ENCODE peak calls at places on chromosome 16, in six cellular contexts. One of them, this sample, is unnamed.

GRCh38 chr16:65666132-65666869 is 544.4 kb upstream of the CDH11 start:
- DNase-seq in breast epithelium: peak; percentile 45
- DNase-seq in heart right ventricle: no peak
- DNase-seq in kidney: no peak
- DNase-seq in ascending aorta: no peak
- DNase-seq in fibroblast of mammary gland: no peak
- DNase-seq in this sample: no peak

GRCh38 chr16:81517630-81518438 is 73.2 kb downstream of the CMIP start:
- DNase-seq in heart right ventricle: no peak
- DNase-seq in fibroblast of mammary gland: peak; percentile 66
- DNase-seq in ascending aorta: no peak
- DNase-seq in breast epithelium: no peak
- DNase-seq in kidney: no peak
- DNase-seq in this sample: no peak

GRCh38 chr16:56776562-56776961 is 46.6 kb downstream of the NUP93 start:
- DNase-seq in ascending aorta: no peak
- DNase-seq in breast epithelium: peak; percentile 26
- DNase-seq in kidney: no peak
- DNase-seq in heart right ventricle: no peak
- DNase-seq in fibroblast of mammary gland: peak; percentile 52
- DNase-seq in this sample: no peak

GRCh38 chr16:12811441-12812198 is 7.9 kb upstream of the CPPED1 start:
- DNase-seq in ascending aorta: no peak
- DNase-seq in heart right ventricle: no peak
- DNase-seq in kidney: no peak
- DNase-seq in fibroblast of mammary gland: no peak
- DNase-seq in breast epithelium: no peak
- DNase-seq in this sample: no peak

GRCh38 chr16:58197314-58198012 is 443 bp downstream of the CSNK2A2 start:
- DNase-seq in heart right ventricle: no peak
- DNase-seq in breast epithelium: no peak
- DNase-seq in kidney: no peak
- DNase-seq in fibroblast of mammary gland: no peak
- DNase-seq in ascending aorta: no peak
- DNase-seq in this sample: no peak

GRCh38 chr16:50699345-50700159 is 6.1 kb downstream of the NOD2 start:
- DNase-seq in heart right ventricle: no peak
- DNase-seq in fibroblast of mammary gland: peak; percentile 71
- DNase-seq in kidney: peak; percentile 74
- DNase-seq in breast epithelium: no peak
- DNase-seq in ascending aorta: no peak
- DNase-seq in this sample: no peak

GRCh38 chr16:72426416-72426815 is 254.5 kb upstream of the PMFBP1 start:
- DNase-seq in fibroblast of mammary gland: no peak
- DNase-seq in ascending aorta: no peak
- DNase-seq in heart right ventricle: no peak
- DNase-seq in kidney: no peak
- DNase-seq in breast epithelium: no peak
- DNase-seq in this sample: no peak

GRCh38 chr16:64362193-64362592 is 759.7 kb downstream of the CDH11 start:
- DNase-seq in ascending aorta: no peak
- DNase-seq in heart right ventricle: no peak
- DNase-seq in kidney: no peak
- DNase-seq in breast epithelium: no peak
- DNase-seq in fibroblast of mammary gland: peak; percentile 67
- DNase-seq in this sample: peak; percentile 76

GRCh38 chr16:11114366-11115164 is 141.4 kb downstream of the SOCS1 start:
- DNase-seq in kidney: no peak
- DNase-seq in ascending aorta: no peak
- DNase-seq in fibroblast of mammary gland: no peak
- DNase-seq in breast epithelium: no peak
- DNase-seq in heart right ventricle: no peak
- DNase-seq in this sample: no peak

GRCh38 chr16:72380283-72380682 is 208.3 kb upstream of the PMFBP1 start:
- DNase-seq in ascending aorta: no peak
- DNase-seq in breast epithelium: no peak
- DNase-seq in fibroblast of mammary gland: no peak
- DNase-seq in heart right ventricle: no peak
- DNase-seq in kidney: no peak
- DNase-seq in this sample: peak; percentile 57

GRCh38 chr16:55179858-55180585 is 144.0 kb upstream of the IRX6 start:
- DNase-seq in breast epithelium: no peak
- DNase-seq in fibroblast of mammary gland: no peak
- DNase-seq in ascending aorta: no peak
- DNase-seq in heart right ventricle: no peak
- DNase-seq in kidney: no peak
- DNase-seq in this sample: no peak

GRCh38 chr16:27313422-27314160 is at the start of gene IL4R:
- DNase-seq in heart right ventricle: peak; percentile 76
- DNase-seq in kidney: peak; percentile 95
- DNase-seq in breast epithelium: peak; percentile 81
- DNase-seq in ascending aorta: peak; percentile 31
- DNase-seq in fibroblast of mammary gland: peak; percentile 83
- DNase-seq in this sample: peak; percentile 80

GRCh38 chr16:88893127-88893968 is 26.9 kb upstream of the PABPN1L start:
- DNase-seq in heart right ventricle: no peak
- DNase-seq in fibroblast of mammary gland: no peak
- DNase-seq in breast epithelium: no peak
- DNase-seq in ascending aorta: no peak
- DNase-seq in kidney: no peak
- DNase-seq in this sample: no peak

GRCh38 chr16:1614226-1615102 is 2.3 kb downstream of the CRAMP1 start:
- DNase-seq in heart right ventricle: peak; percentile 22
- DNase-seq in ascending aorta: no peak
- DNase-seq in kidney: peak; percentile 84
- DNase-seq in fibroblast of mammary gland: no peak
- DNase-seq in breast epithelium: no peak
- DNase-seq in this sample: no peak

GRCh38 chr16:1613240-1613639 is 1.1 kb downstream of the CRAMP1 start:
- DNase-seq in ascending aorta: no peak
- DNase-seq in breast epithelium: no peak
- DNase-seq in fibroblast of mammary gland: no peak
- DNase-seq in heart right ventricle: no peak
- DNase-seq in kidney: no peak
- DNase-seq in this sample: no peak

GRCh38 chr16:1613728-1614225 is 1.6 kb downstream of the CRAMP1 start:
- DNase-seq in kidney: peak; percentile 78
- DNase-seq in fibroblast of mammary gland: no peak
- DNase-seq in ascending aorta: no peak
- DNase-seq in breast epithelium: no peak
- DNase-seq in heart right ventricle: peak; percentile 16
- DNase-seq in this sample: no peak

GRCh38 chr16:1612320-1613111 is at the start of gene CRAMP1:
- DNase-seq in breast epithelium: no peak
- DNase-seq in kidney: no peak
- DNase-seq in fibroblast of mammary gland: no peak
- DNase-seq in ascending aorta: no peak
- DNase-seq in heart right ventricle: no peak
- DNase-seq in this sample: no peak

DNA sequence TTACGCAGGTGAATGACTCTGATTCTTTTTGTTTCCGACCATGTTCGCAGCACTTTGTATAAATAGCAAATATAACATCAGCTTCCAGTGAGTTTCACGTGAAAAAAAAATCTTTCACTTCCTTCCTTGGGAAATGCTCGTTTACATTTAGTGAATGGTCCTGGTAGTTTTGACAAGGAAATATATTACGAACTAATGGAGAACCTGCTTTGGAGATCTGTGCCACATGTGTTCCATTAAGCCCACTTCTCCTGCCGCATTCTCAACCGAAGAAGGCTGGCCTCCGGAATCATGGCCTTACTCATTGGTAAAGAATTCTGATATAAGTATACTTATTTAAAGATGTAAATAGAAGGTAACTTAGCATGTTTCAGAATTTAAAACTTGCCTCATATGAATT is 3.6 kb downstream of the CRAMP1 start:
- DNase-seq in kidney: no peak
- DNase-seq in fibroblast of mammary gland: no peak
- DNase-seq in ascending aorta: no peak
- DNase-seq in heart right ventricle: no peak
- DNase-seq in breast epithelium: no peak
- DNase-seq in this sample: no peak
- H3K4me3 ChIP-seq in kidney: no peak overlapping the region
- H3K4me3 ChIP-seq in fibroblast of mammary gland: peak overlapping the region; percentile 64
- H3K4me3 ChIP-seq in ascending aorta: peak overlapping the region; percentile 91
- H3K4me3 ChIP-seq in heart right ventricle: no peak overlapping the region
- H3K4me3 ChIP-seq in breast epithelium: no peak overlapping the region
- H3K4me3 ChIP-seq in this sample: peak overlapping the region; percentile 88

DNA sequence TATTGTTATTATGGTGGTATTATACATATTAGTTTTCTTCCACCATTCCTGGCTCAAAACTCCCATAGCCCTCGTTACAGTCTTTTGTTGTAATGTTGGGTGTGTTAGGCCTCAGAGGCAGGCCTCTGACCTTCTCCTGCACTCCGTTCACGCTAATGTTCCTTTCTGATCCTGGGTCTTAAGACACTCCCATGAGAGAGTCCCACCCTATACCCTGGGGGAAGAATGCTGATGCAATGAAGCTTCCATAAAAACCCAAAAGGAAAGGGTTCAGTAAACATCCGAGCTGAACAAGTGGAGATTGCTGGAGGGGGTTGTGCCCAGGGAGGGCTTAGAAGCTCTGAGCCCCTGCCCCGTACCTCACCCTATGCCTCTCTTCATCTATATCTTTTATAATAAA is 141.3 kb upstream of the NETO2 start:
- DNase-seq in fibroblast of mammary gland: no peak
- DNase-seq in breast epithelium: no peak
- DNase-seq in heart right ventricle: no peak
- DNase-seq in ascending aorta: no peak
- DNase-seq in kidney: no peak
- DNase-seq in this sample: no peak
- TF ChIP-seq CTCF in fibroblast of mammary gland: no peak
- TF ChIP-seq CTCF in breast epithelium: no peak
- TF ChIP-seq CTCF in heart right ventricle: no peak
- TF ChIP-seq CTCF in ascending aorta: no peak
- TF ChIP-seq CTCF in kidney: no peak
- TF ChIP-seq CTCF in this sample: no peak

GRCh38 chr16:85359147-85359822 is 247.0 kb upstream of the CIBAR2 start:
- DNase-seq in heart right ventricle: no peak
- DNase-seq in ascending aorta: no peak
- DNase-seq in kidney: no peak
- DNase-seq in breast epithelium: no peak
- DNase-seq in fibroblast of mammary gland: peak; percentile 31
- DNase-seq in this sample: no peak

GRCh38 chr16:85361441-85362118 is 249.3 kb upstream of the CIBAR2 start:
- DNase-seq in heart right ventricle: no peak
- DNase-seq in fibroblast of mammary gland: no peak
- DNase-seq in breast epithelium: no peak
- DNase-seq in kidney: no peak
- DNase-seq in ascending aorta: no peak
- DNase-seq in this sample: no peak

GRCh38 chr16:85358704-85359146 is 246.5 kb upstream of the CIBAR2 start:
- DNase-seq in breast epithelium: no peak
- DNase-seq in fibroblast of mammary gland: no peak
- DNase-seq in kidney: no peak
- DNase-seq in ascending aorta: no peak
- DNase-seq in heart right ventricle: no peak
- DNase-seq in this sample: no peak

GRCh38 chr16:85362443-85362842 is 250.2 kb upstream of the CIBAR2 start:
- DNase-seq in ascending aorta: no peak
- DNase-seq in kidney: no peak
- DNase-seq in heart right ventricle: no peak
- DNase-seq in fibroblast of mammary gland: no peak
- DNase-seq in breast epithelium: no peak
- DNase-seq in this sample: no peak

DNA sequence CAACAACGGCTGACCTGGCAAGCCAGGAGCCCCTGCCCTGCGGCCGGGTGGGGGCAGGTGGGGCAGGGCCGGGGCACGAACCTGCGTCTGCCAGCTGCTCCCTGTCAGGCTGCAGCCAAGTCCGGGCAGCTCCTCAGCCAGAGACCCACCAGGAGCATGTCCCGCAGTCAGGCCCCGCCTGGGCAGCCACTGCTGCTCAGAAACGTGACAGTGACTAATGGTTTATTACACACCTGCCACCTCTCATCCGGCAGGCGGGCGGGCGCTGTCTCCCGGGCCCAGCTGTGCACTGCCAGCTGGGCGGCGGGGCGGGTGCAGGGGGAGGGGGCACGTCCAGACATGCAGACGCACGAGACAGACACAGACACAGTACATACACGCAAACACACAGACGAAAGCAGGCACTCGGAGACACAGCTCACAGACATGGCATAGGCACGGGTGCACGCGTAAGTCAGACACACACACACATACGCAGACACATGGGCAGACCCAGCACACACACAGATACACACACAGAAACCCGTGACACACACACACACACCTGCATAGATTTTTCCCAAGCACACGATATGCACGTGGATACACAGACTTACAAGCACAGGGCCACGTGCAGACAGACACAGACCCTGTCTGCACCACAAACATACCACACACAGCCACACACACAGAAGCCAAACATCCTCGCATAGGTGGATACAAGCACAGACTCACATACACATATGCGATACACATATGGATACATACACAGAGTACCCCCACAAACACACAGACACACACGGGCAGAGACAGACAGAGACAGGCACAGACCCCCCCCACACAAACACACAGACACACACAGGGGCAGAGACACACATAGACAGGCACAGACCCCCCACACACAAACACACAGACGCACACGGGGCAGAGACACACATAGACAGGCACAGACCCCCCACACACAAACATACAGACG is 248.3 kb upstream of the CIBAR2 start:
- DNase-seq in kidney: no peak
- DNase-seq in breast epithelium: no peak
- DNase-seq in heart right ventricle: no peak
- DNase-seq in fibroblast of mammary gland: no peak
- DNase-seq in ascending aorta: no peak
- DNase-seq in this sample: no peak
- H3K4me3 ChIP-seq in kidney: no peak overlapping the region
- H3K4me3 ChIP-seq in breast epithelium: no peak overlapping the region
- H3K4me3 ChIP-seq in heart right ventricle: no peak overlapping the region
- H3K4me3 ChIP-seq in fibroblast of mammary gland: no peak overlapping the region
- H3K4me3 ChIP-seq in ascending aorta: no peak overlapping the region
- H3K4me3 ChIP-seq in this sample: no peak overlapping the region

DNA sequence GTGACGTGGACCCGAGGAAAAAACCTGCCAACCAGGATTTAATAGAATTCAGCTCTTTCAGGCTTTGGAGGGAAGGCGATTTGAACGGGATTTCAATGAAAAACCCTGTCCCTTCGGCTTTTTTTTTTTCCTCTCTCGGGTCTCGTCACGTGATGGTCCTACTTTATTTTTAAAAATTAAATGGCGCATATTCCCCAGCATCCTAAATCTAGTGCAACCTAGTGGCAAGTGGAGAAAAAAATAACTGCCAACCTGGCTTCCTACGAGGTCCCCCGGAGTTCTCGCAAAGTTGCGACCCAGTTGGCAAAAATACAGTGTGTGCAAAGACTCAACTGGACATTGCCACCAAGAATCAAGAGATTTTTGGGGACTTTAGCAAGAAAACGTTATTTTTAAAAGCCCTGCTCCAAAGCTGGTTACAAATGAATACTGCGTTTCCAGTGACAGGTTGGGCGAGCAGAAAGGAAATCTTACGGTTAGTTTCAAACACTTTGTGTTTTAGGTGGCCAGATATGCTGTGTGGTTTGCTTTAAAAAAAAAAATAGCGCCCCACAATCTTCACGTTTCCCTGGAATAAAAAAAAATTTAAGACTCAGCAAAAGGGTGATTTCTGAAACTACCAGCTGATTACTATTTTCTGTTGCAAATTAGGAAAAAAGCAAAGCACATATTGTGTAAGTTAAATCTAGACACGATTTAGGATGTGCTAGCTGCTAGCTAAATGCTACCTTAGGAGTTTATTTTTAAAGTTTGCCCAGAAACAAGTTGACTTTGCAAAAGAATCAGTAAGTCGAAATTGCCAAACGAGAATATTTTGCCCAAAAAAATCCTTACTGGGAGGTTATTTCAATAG is 725 bp upstream of the MARF1 start:
- DNase-seq in ascending aorta: no peak
- DNase-seq in fibroblast of mammary gland: peak; percentile 66
- DNase-seq in kidney: no peak
- DNase-seq in heart right ventricle: peak; percentile 40
- DNase-seq in breast epithelium: no peak
- DNase-seq in this sample: no peak
- TF ChIP-seq CTCF in ascending aorta: no peak
- TF ChIP-seq CTCF in fibroblast of mammary gland: peak; percentile 53
- TF ChIP-seq CTCF in kidney: peak; percentile 48
- TF ChIP-seq CTCF in heart right ventricle: peak; percentile 68
- TF ChIP-seq CTCF in breast epithelium: peak; percentile 36
- TF ChIP-seq CTCF in this sample: peak; percentile 51

This sample was measured in epithelial cell of proximal tubule.